ENCODE peak calls at places on chromosome 11, in seven cellular contexts. P is stomach, K is ovary, Z is A549, Q is NB4, F is HCT116, L is cardiac fibroblast. T is an unnamed sample.

GRCh38 chr11:67732045-67732787 is 57.8 kb upstream of the ALDH3B2 start:
- DNase-seq in P (no peak), K (no peak), Z (peak; percentile 63), Q (no peak), F (peak; percentile 4), L (no peak), T (no peak)

GRCh38 chr11:111797145-111797581 is 31.0 kb upstream of the PPP2R1B start:
- DNase-seq in P (no peak), K (no peak), Z (no peak), Q (peak; percentile 74), F (no peak), L (peak; percentile 68), T (peak; percentile 16)

GRCh38 chr11:17443423-17443822 is 33.2 kb downstream of the ABCC8 start:
- DNase-seq in P (no peak), K (no peak), Z (no peak), Q (no peak), F (no peak), L (no peak), T (no peak)

GRCh38 chr11:36774603-36775002 is 176.6 kb upstream of the RAG2 start:
- DNase-seq in P (no peak), K (no peak), Z (no peak), Q (no peak), F (no peak), L (peak; percentile 64), T (peak; percentile 82)

GRCh38 chr11:64225608-64226506 is at the start of the genes NUDT22 and TRPT1:
- DNase-seq in P (peak; percentile 95), K (peak; percentile 95), Z (peak; percentile 90), Q (peak; percentile 94), F (no peak), L (peak; percentile 74), T (peak; percentile 65)

GRCh38 chr11:76598426-76598839 is 72.1 kb downstream of the LRRC32 start:
- DNase-seq in P (no peak), K (no peak), Z (peak; percentile 73), Q (peak; percentile 71), F (peak; percentile 7), L (peak; percentile 73), T (peak; percentile 55)

GRCh38 chr11:71251159-71251721 is 1.1 kb downstream of the SHANK2 start:
- DNase-seq in P (peak; percentile 54), K (no peak), Z (peak; percentile 40), Q (no peak), F (no peak), L (peak; percentile 3), T (no peak)

GRCh38 chr11:123111465-123111864 is 49.5 kb upstream of the HSPA8 start:
- DNase-seq in P (no peak), K (no peak), Z (peak; percentile 47), Q (peak; percentile 54), F (peak; percentile 47), L (peak; percentile 73), T (peak; percentile 42)

GRCh38 chr11:55707029-55707428 is 45.0 kb downstream of the OR4C6 start:
- DNase-seq in P (no peak), K (no peak), Z (peak; percentile 4), Q (peak; percentile 58), F (no peak), L (peak; percentile 65), T (peak; percentile 21)

GRCh38 chr11:2991477-2992233 is 474 bp downstream of the NAP1L4 start:
- DNase-seq in P (no peak), K (no peak), Z (peak; percentile 29), Q (peak; percentile 73), F (no peak), L (peak; percentile 48), T (peak; percentile 29)

GRCh38 chr11:64743591-64744543 is at the start of gene RASGRP2:
- DNase-seq in P (peak; percentile 74), K (peak; percentile 72), Z (peak; percentile 75), Q (peak; percentile 94), F (no peak), L (peak; percentile 24), T (no peak)

GRCh38 chr11:104918113-104918824 is 20.0 kb upstream of the CASP12 start:
- DNase-seq in P (no peak), K (no peak), Z (no peak), Q (peak; percentile 15), F (no peak), L (peak; percentile 82), T (peak; percentile 88)

GRCh38 chr11:13364388-13364787 is 86.8 kb downstream of the BMAL1 start:
- DNase-seq in P (no peak), K (no peak), Z (no peak), Q (no peak), F (no peak), L (peak; percentile 24), T (no peak)

GRCh38 chr11:79039122-79039521 is 401.7 kb downstream of the TENM4 start:
- DNase-seq in P (no peak), K (no peak), Z (no peak), Q (no peak), F (no peak), L (no peak), T (peak; percentile 62)

GRCh38 chr11:86508604-86509471 is 134.2 kb downstream of the CCDC81 start:
- DNase-seq in P (no peak), K (no peak), Z (peak; percentile 39), Q (no peak), F (no peak), L (peak; percentile 64), T (peak; percentile 31)

GRCh38 chr11:3022300-3022967 is 30.3 kb upstream of the NAP1L4 start:
- DNase-seq in P (no peak), K (no peak), Z (no peak), Q (peak; percentile 95), F (no peak), L (peak; percentile 91), T (peak; percentile 76)

GRCh38 chr11:73213196-73214143 is 4.6 kb upstream of the P2RY2 start:
- DNase-seq in P (no peak), K (no peak), Z (no peak), Q (peak; percentile 59), F (no peak), L (no peak), T (no peak)

GRCh38 chr11:10550988-10551657 is 10.1 kb upstream of the RNF141 start:
- DNase-seq in P (no peak), K (no peak), Z (no peak), Q (no peak), F (no peak), L (no peak), T (no peak)

GRCh38 chr11:73570415-73571114 is 27.3 kb downstream of the FAM168A start:
- DNase-seq in P (no peak), K (no peak), Z (no peak), Q (no peak), F (peak; percentile 8), L (peak; percentile 92), T (peak; percentile 23)

DNA sequence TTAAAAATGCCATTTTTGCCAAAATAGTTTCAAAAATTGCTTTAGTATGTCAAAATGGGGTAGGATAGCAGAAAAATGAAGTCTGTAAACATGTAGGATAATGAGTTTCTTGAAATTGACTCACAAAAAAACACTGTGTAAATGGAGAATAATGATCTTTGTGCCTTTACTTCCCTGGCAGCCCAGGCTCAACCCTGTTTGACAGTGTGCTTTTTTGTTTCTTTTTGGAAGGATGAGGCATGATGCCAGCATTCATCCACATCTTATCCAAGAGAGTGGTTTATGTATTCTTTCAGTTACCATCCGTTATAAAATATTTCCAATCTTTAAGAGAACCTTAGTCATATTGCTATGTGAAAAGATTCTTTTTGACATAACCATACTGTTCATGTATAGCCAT is 70.5 kb downstream of the ARHGAP42 start:
- DNase-seq in P (no peak), K (no peak), Z (no peak), Q (no peak), F (no peak), L (no peak), T (no peak)
- TF ChIP-seq CTCF in P (no peak), K (no peak), Z (no peak), Q (no peak), F (no peak), L (no peak), T (no peak)

DNA sequence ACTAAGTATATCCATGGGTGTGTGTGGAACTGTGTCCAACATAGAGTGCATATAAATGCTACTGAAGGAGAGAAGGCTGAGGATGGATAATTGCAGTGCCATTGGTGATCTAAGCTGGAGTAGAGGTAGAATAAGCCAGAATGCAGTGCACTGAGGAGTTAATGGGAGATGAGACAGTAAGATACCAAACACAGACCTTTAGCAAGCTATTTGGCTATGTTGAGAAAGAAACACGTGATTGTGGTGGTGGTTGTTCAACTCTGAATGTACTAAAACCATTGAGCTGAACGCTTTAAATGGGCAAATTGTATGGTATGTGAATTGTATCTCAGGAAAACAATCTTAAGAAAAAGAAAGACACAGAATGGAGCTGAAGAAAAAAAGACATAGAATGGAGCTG is 22.8 kb downstream of the JAML start:
- DNase-seq in P (no peak), K (no peak), Z (no peak), Q (no peak), F (no peak), L (no peak), T (no peak)
- H3K4me3 ChIP-seq in P (no peak overlapping the region), K (no peak overlapping the region), Z (no peak overlapping the region), Q (no peak overlapping the region), F (no peak overlapping the region), L (no peak overlapping the region), T (no peak overlapping the region)

DNA sequence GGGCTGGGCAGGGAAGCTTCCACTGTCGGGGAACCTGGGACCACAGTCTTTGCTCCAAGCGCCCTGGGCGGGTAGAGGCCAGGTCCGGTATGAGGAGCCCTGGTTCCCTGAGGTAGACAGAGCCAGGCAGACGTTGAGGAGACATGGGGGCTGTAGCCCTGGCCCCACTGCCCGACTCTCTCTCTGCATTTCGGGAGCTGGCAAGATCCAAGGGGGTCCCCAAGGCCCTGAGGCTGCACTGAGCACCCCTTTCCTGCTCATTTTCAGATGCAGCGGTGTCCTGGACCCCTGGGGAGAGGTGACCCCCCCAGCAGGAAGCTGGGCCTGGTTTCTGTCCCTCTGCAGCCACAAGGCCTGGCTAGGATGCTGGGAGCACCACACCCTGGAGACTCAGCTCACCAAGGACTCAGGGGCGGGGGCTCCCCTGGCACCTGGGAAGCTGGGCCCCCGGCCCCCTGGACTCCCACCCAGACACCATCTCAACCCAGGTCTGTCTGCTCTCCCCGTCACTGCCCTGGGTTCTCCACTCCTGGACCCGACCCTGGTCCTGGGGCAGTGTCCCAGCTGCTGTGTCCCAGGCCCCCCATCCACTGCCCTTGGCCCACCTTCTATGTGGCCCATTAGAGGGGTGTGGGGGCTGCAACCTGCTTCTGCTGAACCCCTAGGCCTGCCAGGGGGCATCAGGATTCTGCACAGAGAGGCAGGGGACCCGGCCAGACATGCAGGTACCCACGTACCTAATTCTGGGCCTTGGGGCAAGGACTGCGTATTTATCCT is 15.0 kb upstream of the MUC6 start:
- DNase-seq in P (no peak), K (no peak), Z (no peak), Q (no peak), F (no peak), L (no peak), T (no peak)
- TF ChIP-seq CTCF in P (no peak), K (no peak), Z (no peak), Q (no peak), F (no peak), L (no peak), T (no peak)

DNA sequence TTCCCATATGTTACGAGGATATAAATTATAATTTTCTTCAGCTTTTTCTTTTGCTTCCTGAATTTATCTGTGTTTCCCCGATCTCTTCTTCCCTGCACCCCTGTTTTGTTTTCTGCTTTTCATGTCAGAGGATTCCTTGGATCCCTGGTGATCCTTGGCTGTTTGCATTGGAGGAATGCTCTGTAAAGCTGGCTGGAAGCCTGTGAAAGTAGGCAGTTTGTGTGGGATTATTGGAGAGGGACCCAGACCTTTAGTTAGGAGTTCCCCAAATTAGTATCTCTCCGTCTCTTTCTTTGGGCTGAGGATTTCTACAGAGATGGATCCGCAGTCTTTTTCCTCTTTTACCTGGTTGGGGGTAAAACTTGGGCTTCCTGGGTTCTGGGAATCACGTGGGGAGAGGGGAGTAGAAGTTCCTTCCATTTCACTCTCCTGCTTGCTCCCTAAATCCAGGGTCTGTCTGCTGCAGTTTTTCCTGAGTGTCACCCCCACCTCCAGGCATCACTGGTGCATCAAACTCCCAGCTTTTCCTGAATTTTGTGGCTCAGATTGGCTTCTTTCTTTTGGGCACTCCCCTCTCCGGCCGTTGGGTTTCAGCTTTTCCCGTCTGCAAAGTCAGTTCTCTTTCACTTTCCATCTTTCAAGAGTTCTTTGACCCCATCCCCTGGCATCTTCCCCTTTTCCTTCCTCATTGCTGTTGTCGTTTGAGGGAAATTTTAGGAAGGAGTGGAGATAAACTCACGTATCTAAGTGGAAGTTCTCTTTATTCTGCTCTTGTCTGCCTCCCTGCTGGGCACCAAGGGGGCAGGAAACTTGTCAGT is 79.1 kb upstream of the ALX4 start:
- DNase-seq in P (no peak), K (no peak), Z (no peak), Q (no peak), F (no peak), L (no peak), T (no peak)
- H3K4me3 ChIP-seq in P (no peak overlapping the region), K (no peak overlapping the region), Z (no peak overlapping the region), Q (no peak overlapping the region), F (no peak overlapping the region), L (no peak overlapping the region), T (no peak overlapping the region)